ENCODE peak calls at places on chromosome 9, in four cellular contexts. One of them, this sample, is unnamed.

GRCh38 chr9:98074119-98074990 is 17.8 kb downstream of the NANS start:
- DNase-seq in GM23248: peak
- DNase-seq in bronchial epithelial cell: peak
- DNase-seq in cardiac fibroblast: peak
- DNase-seq in this sample: peak

GRCh38 chr9:133658442-133659431 is 22.6 kb downstream of the DBH start:
- DNase-seq in GM23248: peak
- DNase-seq in bronchial epithelial cell: peak
- DNase-seq in cardiac fibroblast: peak
- DNase-seq in this sample: peak

GRCh38 chr9:127067603-127068220 is 54.7 kb downstream of the ANGPTL2 start:
- DNase-seq in GM23248: no peak
- DNase-seq in bronchial epithelial cell: peak
- DNase-seq in cardiac fibroblast: no peak
- DNase-seq in this sample: no peak

GRCh38 chr9:94086468-94086867 is 2.2 kb downstream of the PTPDC1 start:
- DNase-seq in GM23248: peak
- DNase-seq in bronchial epithelial cell: peak
- DNase-seq in cardiac fibroblast: peak
- DNase-seq in this sample: no peak

GRCh38 chr9:8802242-8802641 is 1002.7 kb upstream of the DMAC1 start:
- DNase-seq in GM23248: no peak
- DNase-seq in bronchial epithelial cell: no peak
- DNase-seq in cardiac fibroblast: no peak
- DNase-seq in this sample: no peak

GRCh38 chr9:122348288-122348777 is 22.5 kb upstream of the PTGS1 start:
- DNase-seq in GM23248: no peak
- DNase-seq in bronchial epithelial cell: no peak
- DNase-seq in cardiac fibroblast: no peak
- DNase-seq in this sample: no peak

GRCh38 chr9:37941253-37941652 is 37.3 kb upstream of the SLC25A51 start:
- DNase-seq in GM23248: no peak
- DNase-seq in bronchial epithelial cell: no peak
- DNase-seq in cardiac fibroblast: no peak
- DNase-seq in this sample: peak

GRCh38 chr9:121213136-121213806 is 11.6 kb upstream of the RAB14 start:
- DNase-seq in GM23248: peak
- DNase-seq in bronchial epithelial cell: peak
- DNase-seq in cardiac fibroblast: peak
- DNase-seq in this sample: peak

GRCh38 chr9:22169243-22169642 is 160.1 kb upstream of the CDKN2B start:
- DNase-seq in GM23248: peak
- DNase-seq in bronchial epithelial cell: peak
- DNase-seq in cardiac fibroblast: peak
- DNase-seq in this sample: no peak

GRCh38 chr9:95778957-95779356 is 96.5 kb upstream of the ERCC6L2 start:
- DNase-seq in GM23248: peak
- DNase-seq in bronchial epithelial cell: peak
- DNase-seq in cardiac fibroblast: peak
- DNase-seq in this sample: no peak

GRCh38 chr9:20906326-20906725 is 125.1 kb downstream of the HACD4 start:
- DNase-seq in GM23248: no peak
- DNase-seq in bronchial epithelial cell: no peak
- DNase-seq in cardiac fibroblast: no peak
- DNase-seq in this sample: no peak

GRCh38 chr9:77883846-77884771 is 147.5 kb downstream of the GNAQ start:
- DNase-seq in GM23248: peak
- DNase-seq in bronchial epithelial cell: peak
- DNase-seq in cardiac fibroblast: peak
- DNase-seq in this sample: no peak

GRCh38 chr9:130445268-130445983 is 665 bp downstream of the ASS1 start:
- DNase-seq in GM23248: peak
- DNase-seq in bronchial epithelial cell: peak
- DNase-seq in cardiac fibroblast: peak
- DNase-seq in this sample: peak

GRCh38 chr9:6959275-6960000 is 201.7 kb downstream of the KDM4C start:
- DNase-seq in GM23248: no peak
- DNase-seq in bronchial epithelial cell: no peak
- DNase-seq in cardiac fibroblast: no peak
- DNase-seq in this sample: no peak

GRCh38 chr9:21969011-21969935 is 24.9 kb downstream of the CDKN2A start:
- DNase-seq in GM23248: peak
- DNase-seq in bronchial epithelial cell: no peak
- DNase-seq in cardiac fibroblast: no peak
- DNase-seq in this sample: no peak

GRCh38 chr9:125418404-125418803 is 156.8 kb downstream of the GAPVD1 start:
- DNase-seq in GM23248: no peak
- DNase-seq in bronchial epithelial cell: no peak
- DNase-seq in cardiac fibroblast: no peak
- DNase-seq in this sample: no peak

GRCh38 chr9:95085036-95085770 is 232.3 kb downstream of the FANCC start:
- DNase-seq in GM23248: no peak
- DNase-seq in bronchial epithelial cell: no peak
- DNase-seq in cardiac fibroblast: no peak
- DNase-seq in this sample: no peak

GRCh38 chr9:38096238-38096805 is 27.3 kb upstream of the SHB start:
- DNase-seq in GM23248: no peak
- DNase-seq in bronchial epithelial cell: peak
- DNase-seq in cardiac fibroblast: no peak
- DNase-seq in this sample: no peak

GRCh38 chr9:129472651-129473102 is 148.2 kb downstream of the C9orf50 start:
- DNase-seq in GM23248: peak
- DNase-seq in bronchial epithelial cell: no peak
- DNase-seq in cardiac fibroblast: no peak
- DNase-seq in this sample: no peak

GRCh38 chr9:83379045-83379444 is 159.2 kb downstream of the FRMD3 start:
- DNase-seq in GM23248: no peak
- DNase-seq in bronchial epithelial cell: no peak
- DNase-seq in cardiac fibroblast: no peak
- DNase-seq in this sample: no peak

GRCh38 chr9:87878930-87879603 is 3.6 kb upstream of the SPATA31E1 start:
- DNase-seq in GM23248: peak
- DNase-seq in bronchial epithelial cell: peak
- DNase-seq in cardiac fibroblast: peak
- DNase-seq in this sample: no peak

GRCh38 chr9:23011669-23012068 is 565.0 kb downstream of the DMRTA1 start:
- DNase-seq in GM23248: no peak
- DNase-seq in bronchial epithelial cell: peak
- DNase-seq in cardiac fibroblast: no peak
- DNase-seq in this sample: no peak

GRCh38 chr9:124770359-124771020 is 621 bp downstream of the NR6A1 start:
- DNase-seq in GM23248: no peak
- DNase-seq in bronchial epithelial cell: no peak
- DNase-seq in cardiac fibroblast: no peak
- DNase-seq in this sample: peak

GRCh38 chr9:95505676-95506437 is 10.9 kb downstream of the PTCH1 start:
- DNase-seq in GM23248: peak
- DNase-seq in bronchial epithelial cell: peak
- DNase-seq in cardiac fibroblast: peak
- DNase-seq in this sample: peak

GRCh38 chr9:136375096-136375495 is 1.6 kb upstream of the CARD9 start:
- DNase-seq in GM23248: no peak
- DNase-seq in bronchial epithelial cell: no peak
- DNase-seq in cardiac fibroblast: no peak
- DNase-seq in this sample: no peak

GRCh38 chr9:136378171-136379002 is 4.9 kb upstream of the CARD9 start:
- DNase-seq in GM23248: no peak
- DNase-seq in bronchial epithelial cell: no peak
- DNase-seq in cardiac fibroblast: no peak
- DNase-seq in this sample: no peak

GRCh38 chr9:136374183-136374575 is 710 bp upstream of the CARD9 start:
- DNase-seq in GM23248: no peak
- DNase-seq in bronchial epithelial cell: no peak
- DNase-seq in cardiac fibroblast: no peak
- DNase-seq in this sample: no peak

GRCh38 chr9:136377351-136378170 is 4.1 kb upstream of the CARD9 start:
- DNase-seq in GM23248: no peak
- DNase-seq in bronchial epithelial cell: no peak
- DNase-seq in cardiac fibroblast: no peak
- DNase-seq in this sample: no peak

DNA sequence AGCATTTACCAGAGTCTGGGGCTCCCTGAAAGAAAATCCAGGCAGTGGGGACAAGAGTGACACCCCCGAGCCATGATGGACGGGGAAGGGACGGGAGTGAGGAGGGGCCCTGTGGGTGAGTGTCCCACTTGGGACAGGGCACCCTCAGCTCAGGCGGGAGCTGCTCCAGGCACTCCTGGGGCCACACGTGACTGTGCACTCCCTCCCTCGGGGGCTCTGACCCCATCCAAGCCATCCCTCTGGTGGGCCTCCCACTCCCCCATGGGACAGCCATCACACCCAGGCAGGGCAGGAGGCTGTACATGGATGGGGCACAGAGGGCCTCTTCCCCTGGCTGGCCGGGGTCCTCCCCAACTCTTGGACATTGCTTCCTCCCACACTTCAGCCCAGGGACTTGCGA is 3.0 kb upstream of the CARD9 start:
- DNase-seq in GM23248: no peak
- DNase-seq in bronchial epithelial cell: no peak
- DNase-seq in cardiac fibroblast: no peak
- DNase-seq in this sample: no peak
- H3K4me3 ChIP-seq in GM23248: no peak
- H3K4me3 ChIP-seq in bronchial epithelial cell: no peak
- H3K4me3 ChIP-seq in cardiac fibroblast: no peak
- H3K4me3 ChIP-seq in this sample: no peak

DNA sequence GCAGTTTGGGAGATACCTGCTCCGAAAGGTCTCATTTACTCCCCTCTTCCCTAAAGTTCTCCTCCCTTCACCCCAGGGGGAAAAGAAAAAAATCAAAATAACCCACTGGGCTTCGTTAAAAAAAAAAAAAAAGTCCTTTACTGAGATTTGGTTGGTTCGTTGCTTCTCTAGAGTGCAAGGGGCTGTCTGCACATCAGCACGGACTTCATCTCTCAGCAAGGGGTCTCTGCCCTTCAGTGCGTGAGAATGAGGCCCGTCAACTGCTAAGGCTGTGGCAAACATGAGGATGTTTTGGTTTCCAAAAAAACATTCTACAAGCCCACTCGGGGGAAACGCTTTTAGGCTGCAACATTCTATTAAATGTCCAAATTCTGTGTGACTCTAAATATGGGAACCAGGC is 10.0 kb downstream of the BARHL1 start:
- DNase-seq in GM23248: no peak
- DNase-seq in bronchial epithelial cell: no peak
- DNase-seq in cardiac fibroblast: no peak
- DNase-seq in this sample: no peak
- H3K4me3 ChIP-seq in GM23248: no peak
- H3K4me3 ChIP-seq in bronchial epithelial cell: no peak
- H3K4me3 ChIP-seq in cardiac fibroblast: no peak
- H3K4me3 ChIP-seq in this sample: no peak

DNA sequence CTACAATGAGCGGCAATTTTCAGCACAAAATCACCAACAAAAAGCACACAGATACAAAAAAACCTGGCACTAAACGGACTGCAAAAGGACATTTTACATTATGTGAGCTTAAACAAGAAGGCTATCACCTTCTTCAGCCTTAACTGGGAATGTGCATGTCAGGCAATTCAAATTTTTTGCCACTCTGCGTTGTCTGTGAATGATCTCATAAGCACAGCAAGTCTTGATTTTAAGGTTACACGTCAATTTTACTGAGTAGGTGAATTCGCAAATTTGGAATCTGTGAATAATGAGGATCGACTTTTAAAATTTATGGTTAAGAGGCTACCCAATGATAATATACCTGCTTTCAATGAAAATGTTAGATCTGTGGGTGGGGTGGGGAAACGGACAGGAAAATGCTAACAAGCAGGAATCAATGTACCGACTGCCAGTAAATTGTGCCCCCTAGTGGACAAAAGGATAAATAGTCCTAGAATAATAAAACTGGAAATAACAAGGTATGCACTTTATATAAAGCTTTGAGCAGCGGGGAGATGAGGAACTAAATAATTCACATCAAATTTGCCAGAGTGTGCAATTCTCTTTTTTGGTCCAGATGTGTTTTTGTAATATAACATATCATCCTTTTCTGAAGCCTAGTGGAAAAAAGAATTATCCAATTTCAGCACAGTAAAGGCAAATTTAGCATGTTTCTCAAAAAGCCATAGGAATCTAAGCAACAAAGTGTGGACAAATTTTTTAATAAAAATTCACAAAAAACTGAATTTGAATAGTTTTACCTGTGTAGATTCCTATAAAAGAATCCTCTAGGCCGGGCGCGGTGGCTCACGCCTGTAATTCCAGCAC is 20.5 kb downstream of the EQTN start:
- DNase-seq in GM23248: peak
- DNase-seq in bronchial epithelial cell: peak
- DNase-seq in cardiac fibroblast: peak
- DNase-seq in this sample: no peak
- H3K4me3 ChIP-seq in GM23248: peak
- H3K4me3 ChIP-seq in bronchial epithelial cell: no peak
- H3K4me3 ChIP-seq in cardiac fibroblast: no peak
- H3K4me3 ChIP-seq in this sample: no peak

GRCh38 chr9:111633389-111633736 is 2.2 kb downstream of the DNAJC25 start:
- DNase-seq in GM23248: no peak
- DNase-seq in bronchial epithelial cell: no peak
- DNase-seq in cardiac fibroblast: no peak
- DNase-seq in this sample: no peak
- H3K4me3 ChIP-seq in GM23248: peak
- H3K4me3 ChIP-seq in bronchial epithelial cell: no peak
- H3K4me3 ChIP-seq in cardiac fibroblast: no peak
- H3K4me3 ChIP-seq in this sample: no peak

GRCh38 chr9:114153761-114154596 is 1.4 kb upstream of the COL27A1 start:
- DNase-seq in GM23248: peak
- DNase-seq in bronchial epithelial cell: no peak
- DNase-seq in cardiac fibroblast: peak
- DNase-seq in this sample: no peak
- H3K4me3 ChIP-seq in GM23248: peak
- H3K4me3 ChIP-seq in bronchial epithelial cell: peak
- H3K4me3 ChIP-seq in cardiac fibroblast: peak
- H3K4me3 ChIP-seq in this sample: peak

DNA sequence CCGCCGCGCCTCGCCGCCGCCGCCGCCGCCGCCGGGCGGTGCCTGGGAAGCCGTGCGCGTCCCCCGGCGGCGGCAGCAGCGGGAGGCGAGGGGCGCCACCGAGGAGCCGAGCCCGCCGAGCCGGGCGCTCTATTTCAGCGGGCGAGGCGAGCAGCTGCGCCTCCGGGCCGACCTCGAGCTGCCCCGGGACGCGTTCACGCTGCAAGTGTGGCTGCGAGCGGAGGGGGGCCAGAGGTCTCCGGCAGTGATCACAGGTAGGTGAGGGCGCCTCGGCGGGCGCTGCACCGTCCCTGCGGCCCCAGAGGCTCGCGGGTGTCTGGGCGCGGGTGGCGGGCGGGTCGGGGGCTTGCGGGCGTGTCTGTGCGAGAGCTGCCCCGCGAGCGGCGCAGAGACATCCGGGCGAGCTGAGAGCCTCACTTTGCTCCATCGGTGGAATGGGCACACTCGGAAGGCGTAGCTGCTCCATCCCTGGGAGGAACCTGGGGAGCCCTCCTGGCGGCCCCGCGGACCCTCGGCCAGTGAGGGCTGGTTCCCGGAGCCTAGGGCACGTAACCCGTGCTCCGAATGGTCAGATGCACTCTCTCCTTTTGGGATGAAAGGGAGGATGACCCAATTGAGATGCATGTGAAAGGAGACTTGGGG is 864 bp downstream of the PAPPA start:
- DNase-seq in GM23248: peak
- DNase-seq in bronchial epithelial cell: no peak
- DNase-seq in cardiac fibroblast: no peak
- DNase-seq in this sample: peak
- H3K4me3 ChIP-seq in GM23248: peak
- H3K4me3 ChIP-seq in bronchial epithelial cell: peak
- H3K4me3 ChIP-seq in cardiac fibroblast: peak
- H3K4me3 ChIP-seq in this sample: peak

GRCh38 chr9:36150529-36151305 is 14.2 kb downstream of the GLIPR2 start:
- DNase-seq in GM23248: peak
- DNase-seq in bronchial epithelial cell: no peak
- DNase-seq in cardiac fibroblast: no peak
- DNase-seq in this sample: no peak
- H3K4me3 ChIP-seq in GM23248: no peak
- H3K4me3 ChIP-seq in bronchial epithelial cell: no peak
- H3K4me3 ChIP-seq in cardiac fibroblast: no peak
- H3K4me3 ChIP-seq in this sample: no peak